ENCODE peak calls at places on chromosomes 7 and 10, in six cellular contexts. N, J, P, C, V and K are unnamed samples.

GRCh38 chr7:42156541-42156865 is 80.5 kb downstream of the GLI3 start:
- DNase-seq in N (no peak), J (no peak), P (no peak), C (no peak), V (no peak), K (no peak)

GRCh38 chr10:5587151-5588079 is 62.7 kb downstream of the CALML3 start:
- DNase-seq in N (no peak), J (no peak), P (no peak), C (no peak), V (no peak), K (no peak)

GRCh38 chr10:68876246-68876918 is 24.7 kb upstream of the DDX50 start:
- DNase-seq in N (no peak), J (no peak), P (no peak), C (no peak), V (no peak), K (no peak)

GRCh38 chr7:42854521-42855118 is 57.2 kb downstream of the C7orf25 start:
- DNase-seq in N (no peak), J (no peak), P (no peak), C (no peak), V (no peak), K (no peak)

GRCh38 chr10:59508296-59508695 is 145.9 kb upstream of the FAM13C start:
- DNase-seq in N (no peak), J (no peak), P (no peak), C (no peak), V (peak), K (no peak)

GRCh38 chr10:43235070-43235900 is 31.6 kb downstream of the RASGEF1A start:
- DNase-seq in N (no peak), J (no peak), P (no peak), C (no peak), V (no peak), K (no peak)

GRCh38 chr7:131250331-131250730 is 77.3 kb upstream of the MKLN1 start:
- DNase-seq in N (peak), J (no peak), P (no peak), C (no peak), V (no peak), K (no peak)

GRCh38 chr7:131011976-131012375 is 278.0 kb upstream of the KLF14 start:
- DNase-seq in N (no peak), J (peak), P (no peak), C (no peak), V (peak), K (no peak)

GRCh38 chr7:46454796-46455195 is 533.7 kb upstream of the IGFBP3 start:
- DNase-seq in N (no peak), J (no peak), P (no peak), C (no peak), V (no peak), K (no peak)

GRCh38 chr7:105779856-105780815 is 96.3 kb downstream of the ATXN7L1 start:
- DNase-seq in N (no peak), J (no peak), P (no peak), C (no peak), V (no peak), K (no peak)

GRCh38 chr7:38307640-38308039 is 34.2 kb upstream of the TARP start:
- DNase-seq in N (no peak), J (peak), P (no peak), C (no peak), V (no peak), K (no peak)

GRCh38 chr10:93917814-93918213 is 24.0 kb downstream of the SLC35G1 start:
- DNase-seq in N (no peak), J (no peak), P (no peak), C (no peak), V (no peak), K (no peak)

GRCh38 chr10:12835709-12836108 is 165.8 kb downstream of the CCDC3 start:
- DNase-seq in N (no peak), J (no peak), P (no peak), C (no peak), V (peak), K (no peak)

GRCh38 chr7:73366127-73366526 is 38.2 kb downstream of the FKBP6 start:
- DNase-seq in N (no peak), J (no peak), P (no peak), C (no peak), V (no peak), K (no peak)

GRCh38 chr10:84204122-84204521 is 9.8 kb downstream of the CDHR1 start:
- DNase-seq in N (no peak), J (no peak), P (no peak), C (no peak), V (peak), K (no peak)

GRCh38 chr7:127844707-127845331 is 186.4 kb downstream of the LRRC4 start:
- DNase-seq in N (peak), J (peak), P (peak), C (no peak), V (peak), K (no peak)

GRCh38 chr10:82378146-82378545 is 503.2 kb downstream of the NRG3 start:
- DNase-seq in N (no peak), J (no peak), P (no peak), C (no peak), V (peak), K (no peak)

GRCh38 chr7:42926204-42926603 is 5.8 kb downstream of the PSMA2 start:
- DNase-seq in N (no peak), J (peak), P (no peak), C (no peak), V (no peak), K (peak)